ENCODE peak calls at places on chromosomes 16 and 17, in six cellular contexts. I, P, L, B, J and A are unnamed samples.

GRCh38 chr16:3456374-3456773 is 12.9 kb downstream of the NAA60 start:
- DNase-seq in I (no peak), P (peak; percentile 8), L (peak; percentile 32), B (no peak), J (no peak), A (no peak)

GRCh38 chr16:67842509-67843342 is 606 bp downstream of the THAP11 start:
- DNase-seq in I (peak; percentile 50), P (peak; percentile 46), L (peak; percentile 53), B (peak; percentile 60), J (peak; percentile 61), A (peak; percentile 52)

GRCh38 chr17:50919321-50920040 is 53.3 kb upstream of the TOB1 start:
- DNase-seq in I (peak; percentile 75), P (peak; percentile 82), L (peak; percentile 70), B (peak; percentile 96), J (peak; percentile 90), A (peak; percentile 32)

GRCh38 chr16:4776141-4776705 is 9.3 kb upstream of the ZNF500 start:
- DNase-seq in I (no peak), P (no peak), L (no peak), B (no peak), J (no peak), A (no peak)

GRCh38 chr16:65875362-65876199 is 490.9 kb upstream of the CDH5 start:
- DNase-seq in I (no peak), P (no peak), L (no peak), B (no peak), J (no peak), A (no peak)

GRCh38 chr17:82120148-82120547 is 22.1 kb upstream of the FASN start:
- DNase-seq in I (no peak), P (peak; percentile 69), L (peak; percentile 32), B (no peak), J (no peak), A (no peak)

GRCh38 chr17:1999557-2000251 is 25.4 kb downstream of the RTN4RL1 start:
- DNase-seq in I (no peak), P (peak; percentile 19), L (peak; percentile 14), B (peak; percentile 80), J (no peak), A (no peak)

GRCh38 chr16:14321542-14321941 is 250.4 kb downstream of the MRTFB start:
- DNase-seq in I (no peak), P (no peak), L (no peak), B (peak; percentile 92), J (no peak), A (no peak)

GRCh38 chr17:72056727-72057290 is 64.0 kb upstream of the SOX9 start:
- DNase-seq in I (no peak), P (no peak), L (no peak), B (no peak), J (no peak), A (no peak)

GRCh38 chr16:88940196-88941050 is 36.6 kb downstream of the CBFA2T3 start:
- DNase-seq in I (peak; percentile 64), P (no peak), L (no peak), B (peak; percentile 77), J (no peak), A (no peak)

GRCh38 chr16:4945560-4946502 is 8.9 kb upstream of the PPL start:
- DNase-seq in I (no peak), P (no peak), L (peak; percentile 18), B (peak; percentile 44), J (no peak), A (no peak)

GRCh38 chr16:15906439-15906838 is 18.0 kb upstream of the CEP20 start:
- DNase-seq in I (no peak), P (no peak), L (no peak), B (no peak), J (no peak), A (no peak)

GRCh38 chr17:38705523-38705802 is 390 bp downstream of the MLLT6 start:
- DNase-seq in I (peak; percentile 56), P (no peak), L (no peak), B (no peak), J (no peak), A (no peak)

GRCh38 chr17:78735832-78736525 is 46.1 kb downstream of the CYTH1 start:
- DNase-seq in I (no peak), P (no peak), L (peak; percentile 55), B (peak; percentile 45), J (no peak), A (no peak)

GRCh38 chr17:19766421-19767270 is 18.5 kb upstream of the ALDH3A1 start:
- DNase-seq in I (peak; percentile 87), P (peak; percentile 41), L (peak; percentile 66), B (peak; percentile 76), J (peak; percentile 84), A (peak; percentile 77)

GRCh38 chr17:7889166-7889584 is 586 bp downstream of the CHD3 start:
- DNase-seq in I (no peak), P (peak; percentile 86), L (peak; percentile 91), B (peak; percentile 99), J (peak; percentile 26), A (no peak)
- TF ChIP-seq CTCF in I (no peak), P (peak; percentile 47), L (peak; percentile 56), B (peak; percentile 87), J (no peak), A (no peak)

DNA sequence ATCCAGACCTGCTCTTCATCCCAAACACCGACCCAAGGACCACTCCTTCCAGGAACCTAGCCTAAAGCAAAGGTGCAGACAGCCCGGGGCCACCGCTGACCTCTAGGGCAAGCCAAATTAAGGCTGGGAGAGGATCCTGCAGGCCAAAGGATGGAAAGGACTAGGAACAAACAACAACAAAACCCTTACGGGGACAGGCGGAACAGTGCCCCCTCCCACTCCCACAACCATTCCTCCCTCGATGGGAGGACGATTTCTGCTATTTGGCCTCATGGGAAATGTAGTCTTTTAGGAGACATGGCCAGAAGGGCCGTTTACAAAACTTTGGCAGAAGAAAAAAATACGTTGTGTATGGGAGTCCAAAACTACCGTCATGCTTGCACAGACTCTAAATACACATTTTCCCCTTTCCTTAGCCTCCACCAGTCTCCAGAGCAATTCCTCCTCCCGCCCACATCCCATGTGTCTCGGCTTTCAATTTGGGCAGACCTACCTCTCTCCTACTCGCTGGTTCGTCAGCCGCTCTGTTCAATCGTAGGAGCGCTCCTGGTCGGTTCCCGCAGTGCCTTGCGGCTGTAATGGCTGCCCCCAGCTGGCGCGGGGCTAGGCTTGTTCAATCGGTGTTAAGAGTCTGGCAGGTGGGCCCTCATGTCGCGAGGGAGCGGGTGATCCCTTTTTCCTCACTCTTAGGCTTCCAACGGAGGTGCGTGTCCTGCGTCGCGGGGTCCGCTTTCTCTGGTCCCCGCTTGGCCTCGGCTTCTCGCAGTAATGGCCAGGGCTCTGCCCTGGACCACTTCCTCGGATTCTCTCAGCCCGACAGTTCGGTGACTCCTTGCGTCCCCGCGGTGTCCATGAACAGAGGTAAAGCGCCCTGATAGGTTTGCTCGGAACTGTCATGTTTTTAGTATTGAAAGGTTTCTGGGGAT is at the start of gene ERAL1:
- DNase-seq in I (peak; percentile 90), P (peak; percentile 86), L (peak; percentile 87), B (peak; percentile 83), J (peak; percentile 80), A (peak; percentile 62)
- TF ChIP-seq CTCF in I (no peak), P (no peak), L (no peak), B (no peak), J (no peak), A (peak; percentile 6)

GRCh38 chr17:57553991-57554825 is 190.9 kb downstream of the CCDC182 start:
- DNase-seq in I (no peak), P (peak; percentile 43), L (peak; percentile 39), B (no peak), J (no peak), A (no peak)

GRCh38 chr17:57550671-57551315 is 194.3 kb downstream of the CCDC182 start:
- DNase-seq in I (no peak), P (no peak), L (no peak), B (no peak), J (no peak), A (no peak)

GRCh38 chr17:57551321-57552079 is 193.6 kb downstream of the CCDC182 start:
- DNase-seq in I (peak; percentile 78), P (no peak), L (no peak), B (no peak), J (peak; percentile 19), A (no peak)

GRCh38 chr17:57553525-57553924 is 191.6 kb downstream of the CCDC182 start:
- DNase-seq in I (no peak), P (peak; percentile 80), L (peak; percentile 22), B (no peak), J (no peak), A (no peak)

DNA sequence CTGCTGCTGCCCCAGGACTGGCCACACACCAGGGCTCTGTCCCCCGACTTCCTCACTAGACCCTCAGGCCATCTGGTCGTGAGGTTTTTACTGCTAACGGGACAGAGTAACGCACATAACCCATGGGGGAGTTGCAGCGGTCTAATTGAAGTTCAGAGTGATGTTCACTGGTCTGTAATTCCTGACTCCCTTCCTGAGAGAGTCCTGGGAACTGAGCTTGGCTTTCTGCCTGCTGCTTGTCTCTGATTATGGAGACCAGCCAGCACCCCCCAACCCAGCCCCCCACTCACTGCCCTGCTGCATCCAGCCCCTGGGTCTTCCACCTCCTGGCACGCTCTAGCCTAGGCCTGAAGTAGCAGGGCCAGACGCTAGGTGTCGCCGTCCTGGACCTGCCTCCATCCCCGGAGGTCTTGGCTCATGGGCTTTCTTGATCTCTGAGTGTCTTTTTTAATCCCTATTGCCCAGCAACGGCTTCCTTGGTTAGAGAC is 192.9 kb downstream of the CCDC182 start:
- DNase-seq in I (peak; percentile 80), P (no peak), L (peak; percentile 32), B (no peak), J (peak; percentile 34), A (no peak)
- TF ChIP-seq CTCF in I (peak; percentile 78), P (peak; percentile 37), L (peak; percentile 76), B (no peak), J (no peak), A (peak; percentile 59)

GRCh38 chr16:11396241-11397048 is 51.2 kb downstream of the RMI2 start:
- DNase-seq in I (peak; percentile 89), P (peak; percentile 60), L (peak; percentile 61), B (peak; percentile 77), J (peak; percentile 75), A (peak; percentile 87)
- TF ChIP-seq CTCF in I (peak; percentile 97), P (peak; percentile 96), L (peak; percentile 99), B (peak; percentile 94), J (peak; percentile 99), A (peak; percentile 98)

DNA sequence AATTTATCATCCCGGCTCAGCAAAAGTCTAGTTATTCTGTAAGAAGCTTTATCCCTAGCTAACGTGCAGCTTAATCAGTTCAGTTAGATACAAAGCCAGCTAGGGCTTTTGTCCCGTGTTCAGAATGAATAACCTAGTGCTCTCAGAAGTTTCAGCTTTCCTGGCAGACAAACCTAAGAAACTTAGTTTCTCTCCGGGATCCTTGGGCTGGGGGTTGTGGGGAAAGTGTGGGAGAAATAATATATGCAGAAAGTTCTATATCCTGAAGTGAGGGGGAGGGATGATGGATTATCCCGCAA is 475.7 kb upstream of the CCL2 start:
- DNase-seq in I (no peak), P (no peak), L (no peak), B (no peak), J (no peak), A (no peak)
- TF ChIP-seq CTCF in I (no peak), P (no peak), L (no peak), B (no peak), J (peak; percentile 43), A (no peak)

GRCh38 chr16:75238853-75239371 is 12.5 kb downstream of the BCAR1 start:
- DNase-seq in I (no peak), P (no peak), L (no peak), B (no peak), J (no peak), A (no peak)
- TF ChIP-seq CTCF in I (no peak), P (peak; percentile 29), L (peak; percentile 23), B (peak; percentile 32), J (no peak), A (no peak)